ENCODE peak calls at places on chromosomes 1 and 21, in seven cellular contexts. S is heart left ventricle, A is endothelial cell of umbilical vein, I is stomach, P is transverse colon, L is NB4, O is A549. F is an unnamed sample.
A peak's percentile ranks its signal among the peaks of the same experiment; 100 is the strongest.

GRCh38 chr1:203464226-203464625 is 11.4 kb upstream of the PRELP start:
- DNase-seq in O (no peak), L (no peak), I (no peak), S (peak; percentile 45), P (no peak), A (peak; percentile 32), F (no peak)

GRCh38 chr1:243420968-243421675 is 165.3 kb downstream of the SDCCAG8 start:
- DNase-seq in O (no peak), P (no peak), S (no peak), I (no peak), L (no peak), A (no peak), F (no peak)

GRCh38 chr21:34702341-34702807 is 33.6 kb downstream of the CLIC6 start:
- DNase-seq in L (no peak), O (no peak), P (no peak), I (peak; percentile 26), A (no peak), S (no peak), F (no peak)

GRCh38 chr1:74964508-74964907 is 169.7 kb upstream of the LHX8 start:
- DNase-seq in L (peak; percentile 4), O (no peak), P (no peak), S (no peak), A (peak; percentile 8), I (peak; percentile 38), F (no peak)

GRCh38 chr21:41834252-41834925 is 44.8 kb downstream of the PRDM15 start:
- DNase-seq in S (no peak), P (no peak), I (no peak), O (no peak), A (no peak), L (no peak), F (no peak)

GRCh38 chr1:11406845-11407244 is 72.1 kb upstream of the DISP3 start:
- DNase-seq in S (no peak), L (no peak), O (no peak), P (no peak), I (no peak), A (no peak), F (no peak)

GRCh38 chr21:41593051-41593783 is 85.3 kb upstream of the TMPRSS2 start:
- DNase-seq in L (no peak), A (no peak), P (no peak), I (peak; percentile 49), O (no peak), S (no peak), F (no peak)

GRCh38 chr1:171742577-171742922 is 685 bp upstream of the VAMP4 start:
- DNase-seq in A (no peak), O (peak; percentile 15), I (peak; percentile 32), P (peak; percentile 49), S (peak; percentile 45), L (no peak), F (peak; percentile 51)

GRCh38 chr1:198656500-198656932 is 17.7 kb downstream of the PTPRC start:
- DNase-seq in P (peak; percentile 78), S (peak; percentile 34), L (peak; percentile 91), I (peak; percentile 40), A (no peak), O (no peak), F (peak; percentile 75)

GRCh38 chr1:220391426-220391825 is 119.2 kb upstream of the RAB3GAP2 start:
- DNase-seq in O (no peak), S (no peak), A (no peak), L (no peak), I (no peak), P (no peak), F (no peak)

GRCh38 chr1:158203693-158204457 is 23.2 kb downstream of the CD1D start:
- DNase-seq in I (no peak), A (peak; percentile 70), L (peak; percentile 74), P (no peak), O (peak; percentile 41), S (no peak), F (no peak)

GRCh38 chr1:55898191-55898590 is 681.2 kb downstream of the PLPP3 start:
- DNase-seq in L (no peak), P (no peak), S (no peak), I (no peak), A (no peak), O (no peak), F (no peak)

GRCh38 chr1:231387770-231388669 is 34.1 kb downstream of the EGLN1 start:
- DNase-seq in O (no peak), S (no peak), L (peak; percentile 82), P (no peak), I (no peak), A (peak; percentile 88), F (no peak)

GRCh38 chr1:230972855-230973271 is 5.8 kb downstream of the TTC13 start:
- DNase-seq in P (peak; percentile 31), A (peak; percentile 19), L (peak; percentile 72), S (no peak), I (no peak), O (no peak), F (peak; percentile 35)

GRCh38 chr1:197865809-197866208 is 36.6 kb upstream of the C1orf53 start:
- DNase-seq in P (no peak), I (no peak), A (no peak), L (no peak), S (no peak), O (no peak), F (no peak)

GRCh38 chr1:168498159-168498609 is 45.6 kb downstream of the XCL2 start:
- DNase-seq in I (no peak), L (no peak), P (no peak), S (no peak), O (no peak), A (no peak), F (no peak)

GRCh38 chr1:160637821-160638539 is 8.9 kb downstream of the SLAMF1 start:
- DNase-seq in I (no peak), A (peak; percentile 10), L (no peak), S (no peak), P (no peak), O (no peak), F (no peak)

GRCh38 chr1:85201340-85202091 is 700 bp upstream of the SYDE2 start:
- DNase-seq in O (peak; percentile 44), I (peak; percentile 78), A (peak; percentile 61), P (peak; percentile 76), S (peak; percentile 64), L (peak; percentile 72), F (peak; percentile 69)

GRCh38 chr21:38440746-38441145 is 57.5 kb downstream of the ERG start:
- DNase-seq in P (no peak), A (peak; percentile 89), S (no peak), O (peak; percentile 25), L (peak; percentile 76), I (no peak), F (no peak)

GRCh38 chr1:54053745-54054437 is 483 bp downstream of the TCEANC2 start:
- DNase-seq in L (peak; percentile 56), O (no peak), A (peak; percentile 12), P (no peak), S (no peak), I (no peak), F (no peak)

GRCh38 chr1:225772323-225772768 is 5.3 kb upstream of the SRP9 start:
- DNase-seq in I (peak; percentile 93), L (peak; percentile 86), A (peak; percentile 87), S (peak; percentile 84), O (peak; percentile 87), P (peak; percentile 89), F (peak; percentile 93)

GRCh38 chr1:11441211-11441952 is 37.6 kb upstream of the DISP3 start:
- DNase-seq in O (no peak), S (no peak), P (no peak), L (no peak), A (no peak), I (no peak), F (no peak)

GRCh38 chr1:244450597-244451538 is 841 bp downstream of the ADSS2 start:
- DNase-seq in I (peak; percentile 38), L (peak; percentile 80), O (peak; percentile 40), P (peak; percentile 65), S (peak; percentile 61), A (peak; percentile 70), F (peak; percentile 62)

GRCh38 chr21:32099812-32100416 is 178.9 kb downstream of the MIS18A start:
- DNase-seq in I (no peak), O (no peak), L (peak; percentile 62), P (no peak), A (no peak), S (no peak), F (no peak)

GRCh38 chr1:29829448-29830344 is 593.4 kb downstream of the PTPRU start:
- DNase-seq in P (no peak), O (no peak), I (peak; percentile 5), L (no peak), A (no peak), S (no peak), F (no peak)

GRCh38 chr1:100394286-100394685 is 42.0 kb downstream of the CDC14A start:
- DNase-seq in L (no peak), O (no peak), S (no peak), P (no peak), A (no peak), I (no peak), F (no peak)

GRCh38 chr1:187185389-187185788 is 356.6 kb downstream of the PLA2G4A start:
- DNase-seq in A (no peak), S (no peak), P (no peak), I (no peak), O (no peak), L (no peak), F (no peak)

GRCh38 chr1:208944981-208945451 is 638.5 kb upstream of the CAMK1G start:
- DNase-seq in I (no peak), P (no peak), L (no peak), S (no peak), A (peak; percentile 84), O (no peak), F (no peak)

GRCh38 chr1:218345673-218346390 is 696 bp downstream of the TGFB2 start:
- DNase-seq in A (peak; percentile 74), L (peak; percentile 76), S (peak; percentile 70), O (no peak), P (peak; percentile 25), I (peak; percentile 53), F (peak; percentile 43)
- TF ChIP-seq POLR2A in A (peak; percentile 75), L (no peak), S (no peak), O (peak; percentile 63), P (no peak), I (no peak), F (peak; percentile 4)

GRCh38 chr1:151197863-151198253 is 494 bp upstream of the PIP5K1A start:
- DNase-seq in I (no peak), S (no peak), A (no peak), P (peak; percentile 12), L (no peak), O (no peak), F (no peak)
- H3K4me3 ChIP-seq in I (peak overlapping the region; percentile 91), S (peak overlapping the region; percentile 80), A (no peak overlapping the region), P (no peak overlapping the region), L (peak overlapping the region; percentile 99), O (peak overlapping the region; percentile 78), F (peak overlapping the region; percentile 63)

DNA sequence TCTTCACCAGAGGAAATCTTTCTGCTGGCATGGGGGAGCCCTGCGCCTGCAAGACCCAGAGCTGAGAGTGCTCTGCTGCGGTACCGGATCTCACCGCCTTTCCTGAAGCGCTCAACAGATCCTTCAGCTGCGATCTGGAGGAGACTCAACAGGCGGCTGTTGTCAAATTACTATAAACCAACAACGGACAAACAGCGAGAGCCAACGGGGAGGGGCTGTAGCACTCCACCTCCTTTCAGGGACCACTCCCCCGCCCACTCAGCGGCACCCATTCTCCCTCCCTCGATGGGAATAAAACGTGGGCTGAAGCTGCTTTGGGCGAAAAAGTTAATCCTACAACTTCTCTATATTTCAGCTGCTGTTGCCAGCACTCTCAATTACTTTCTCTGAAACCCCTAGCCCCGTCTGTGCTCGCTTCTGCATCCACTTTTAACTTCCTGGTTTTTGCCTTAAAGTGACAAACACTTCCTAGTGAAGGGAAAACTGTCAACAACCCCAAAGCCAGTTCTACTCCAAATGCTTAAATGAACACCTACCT is at the start of gene FMO5:
- DNase-seq in A (peak; percentile 57), P (peak; percentile 77), I (peak; percentile 78), S (peak; percentile 70), L (peak; percentile 73), O (peak; percentile 76), F (no peak)
- TF ChIP-seq POLR2A in A (no peak), P (peak; percentile 47), I (no peak), S (peak; percentile 40), L (no peak), O (no peak), F (peak; percentile 65)

GRCh38 chr21:15472641-15473040 is 257.1 kb upstream of the USP25 start:
- DNase-seq in O (no peak), I (no peak), S (no peak), L (no peak), A (no peak), P (no peak), F (no peak)
- H3K4me3 ChIP-seq in O (no peak overlapping the region), I (no peak overlapping the region), S (no peak overlapping the region), L (no peak overlapping the region), A (no peak overlapping the region), P (no peak overlapping the region), F (no peak overlapping the region)

F was measured in upper lobe of left lung.